ENCODE peak calls at places on chromosomes 11 and 22, in four cellular contexts. N, D, G and F are unnamed samples.

GRCh38 chr11:66264893-66265292 is 3.5 kb upstream of the RAB1B start:
- DNase-seq in N (no peak), D (no peak), G (no peak), F (no peak)

GRCh38 chr11:58179648-58180047 is 9.2 kb upstream of the OR9Q2 start:
- DNase-seq in N (no peak), D (no peak), G (no peak), F (no peak)

GRCh38 chr11:19428206-19429001 is 187.7 kb upstream of the E2F8 start:
- DNase-seq in N (no peak), D (no peak), G (no peak), F (no peak)

GRCh38 chr11:120337133-120337895 is 1.1 kb downstream of the ARHGEF12 start:
- DNase-seq in N (no peak), D (no peak), G (peak), F (peak)

GRCh38 chr11:110907629-110908028 is 195.4 kb upstream of the ARHGAP20 start:
- DNase-seq in N (no peak), D (no peak), G (no peak), F (no peak)

GRCh38 chr11:125100136-125100535 is 11.3 kb downstream of the TMEM218 start:
- DNase-seq in N (no peak), D (no peak), G (no peak), F (no peak)

GRCh38 chr11:14644396-14645246 is 1.0 kb downstream of the PDE3B start:
- DNase-seq in N (no peak), D (no peak), G (peak), F (no peak)

GRCh38 chr11:29452131-29452530 is 564.7 kb downstream of the KCNA4 start:
- DNase-seq in N (no peak), D (no peak), G (no peak), F (no peak)

GRCh38 chr22:41902932-41903421 is 11.9 kb downstream of the SHISA8 start:
- DNase-seq in N (no peak), D (no peak), G (peak), F (no peak)